ENCODE peak calls at places on chromosomes 3 and 15, in ten cellular contexts. W is mucosa of descending colon; E is T47D; O is right atrium auricular region; J is GF-D8; N is stimulated activated CD4-positive, alpha-beta T cell treated with anti-CD3 and anti-CD28 coated beads, Interleukin-12 subunit alpha, Interleukin-12 subunit beta, amount 100 ng/mL, for 4 hours; F is RCC 7860; I is GM10248; L is Caki2; C is HEK293T. T is an unnamed sample.

GRCh38 chr3:186105543-186105942 is 3.3 kb downstream of the ETV5 start:
- DNase-seq in W (no peak), E (no peak), O (no peak), J (no peak), N (no peak), F (no peak), I (peak; percentile 36), L (no peak), C (peak; percentile 8), T (no peak)

GRCh38 chr15:90620379-90621134 is 90.8 kb downstream of the CRTC3 start:
- DNase-seq in W (no peak), E (no peak), O (no peak), J (peak; percentile 79), N (peak; percentile 16), F (no peak), I (peak; percentile 84), L (no peak), C (no peak), T (no peak)

GRCh38 chr15:62301993-62302665 is 137.0 kb upstream of the C2CD4B start:
- DNase-seq in W (peak; percentile 5), E (no peak), O (no peak), J (no peak), N (no peak), F (no peak), I (no peak), L (no peak), C (no peak), T (no peak)

GRCh38 chr3:151593923-151594322 is 133.1 kb upstream of the IGSF10 start:
- DNase-seq in W (no peak), E (no peak), O (no peak), J (no peak), N (no peak), F (no peak), I (no peak), L (no peak), C (no peak), T (no peak)

GRCh38 chr15:31228980-31229826 is 97.4 kb upstream of the KLF13 start:
- DNase-seq in W (peak; percentile 83), E (peak; percentile 30), O (no peak), J (no peak), N (no peak), F (no peak), I (peak; percentile 82), L (no peak), C (no peak), T (no peak)

GRCh38 chr15:101148881-101149664 is 102.8 kb downstream of the CHSY1 start:
- DNase-seq in W (no peak), E (no peak), O (no peak), J (peak; percentile 58), N (no peak), F (no peak), I (no peak), L (no peak), C (no peak), T (no peak)

GRCh38 chr3:134864644-134865043 is 69.6 kb downstream of the EPHB1 start:
- DNase-seq in W (no peak), E (no peak), O (no peak), J (no peak), N (no peak), F (no peak), I (no peak), L (no peak), C (no peak), T (no peak)

GRCh38 chr15:77335298-77335697 is 84.6 kb downstream of the PEAK1 start:
- DNase-seq in W (no peak), E (no peak), O (no peak), J (no peak), N (no peak), F (no peak), I (no peak), L (no peak), C (no peak), T (no peak)